ENCODE peak calls at places on chromosomes 13 and 19, in four cellular contexts. G is heart left ventricle, Z is adrenal gland, Q is suprapubic skin. X is an unnamed sample.

GRCh38 chr13:96782186-96782585 is 212.1 kb downstream of the OXGR1 start:
- DNase-seq in G (no peak), Q (no peak), Z (no peak), X (no peak)

GRCh38 chr19:23787106-23787505 is 28.4 kb upstream of the ZNF681 start:
- DNase-seq in G (no peak), Q (no peak), Z (peak), X (no peak)

GRCh38 chr13:81771948-81772347 is 1431.0 kb upstream of the SPRY2 start:
- DNase-seq in Z (no peak), G (no peak), Q (no peak), X (no peak)

GRCh38 chr19:33039815-33040214 is 24.9 kb downstream of the RHPN2 start:
- DNase-seq in G (no peak), Z (no peak), Q (no peak), X (no peak)

GRCh38 chr13:112710855-112711527 is 21.2 kb downstream of the ATP11A start:
- DNase-seq in Q (peak), Z (no peak), G (no peak), X (no peak)

GRCh38 chr13:21218351-21219043 is 42.0 kb downstream of the MRPL57 start:
- DNase-seq in Q (no peak), Z (no peak), G (no peak), X (no peak)

GRCh38 chr19:11481777-11482383 is 1.0 kb upstream of the ELAVL3 start:
- DNase-seq in Z (peak), G (peak), Q (peak), X (peak)

GRCh38 chr19:7784856-7785255 is 21.8 kb downstream of the CLEC4M start:
- DNase-seq in Z (no peak), Q (no peak), G (no peak), X (no peak)

GRCh38 chr19:48872884-48873475 is 759 bp downstream of the PPP1R15A start:
- DNase-seq in Z (peak), Q (peak), G (peak), X (peak)

GRCh38 chr13:46535822-46536221 is 17.1 kb upstream of the LRCH1 start:
- DNase-seq in G (no peak), Q (no peak), Z (no peak), X (no peak)

GRCh38 chr19:38433268-38433733 is at the start of gene RYR1:
- DNase-seq in G (peak), Z (no peak), Q (no peak), X (peak)

GRCh38 chr13:91368676-91369425 is 21.4 kb downstream of the MIR17HG start:
- DNase-seq in Q (no peak), Z (no peak), G (no peak), X (no peak)

GRCh38 chr13:78659450-78660110 is 625 bp upstream of the OBI1 start:
- DNase-seq in G (no peak), Z (no peak), Q (no peak), X (no peak)

GRCh38 chr19:41706741-41707501 is 1.5 kb upstream of the CEACAM5 start:
- DNase-seq in Z (peak), G (no peak), Q (no peak), X (peak)

GRCh38 chr13:32384702-32385101 is 43.2 kb downstream of the N4BP2L1 start:
- DNase-seq in Z (no peak), G (no peak), Q (no peak), X (no peak)

GRCh38 chr19:48310227-48310626 is 15.1 kb upstream of the EMP3 start:
- DNase-seq in G (peak), Q (no peak), Z (peak), X (no peak)

GRCh38 chr19:16204005-16204294 is 6.2 kb downstream of the AP1M1 start:
- DNase-seq in G (no peak), Q (no peak), Z (no peak), X (no peak)

GRCh38 chr19:28614634-28615545 is 598.1 kb downstream of the UQCRFS1 start:
- DNase-seq in Q (no peak), G (no peak), Z (no peak), X (no peak)

GRCh38 chr13:109910131-109910530 is 123.7 kb upstream of the IRS2 start:
- DNase-seq in G (no peak), Z (no peak), Q (no peak), X (no peak)

GRCh38 chr13:21060063-21060826 is 1.1 kb downstream of the LATS2 start:
- DNase-seq in Z (no peak), Q (peak), G (peak), X (peak)

GRCh38 chr13:62336507-62336906 is 920.9 kb upstream of the PCDH20 start:
- DNase-seq in Q (no peak), G (no peak), Z (no peak), X (no peak)

GRCh38 chr19:3135961-3136683 is at the start of gene GNA15:
- DNase-seq in Z (no peak), Q (peak), G (no peak), X (no peak)

GRCh38 chr13:20579193-20579592 is 12.2 kb downstream of the IFT88 start:
- DNase-seq in G (no peak), Q (no peak), Z (no peak), X (no peak)

GRCh38 chr13:111546921-111547675 is 226.7 kb downstream of the TEX29 start:
- DNase-seq in Z (no peak), Q (no peak), G (no peak), X (peak)

GRCh38 chr19:13865243-13865577 is 11.7 kb upstream of the NANOS3 start:
- DNase-seq in G (no peak), Q (no peak), Z (no peak), X (no peak)
- H3K4me3 ChIP-seq in G (peak), Q (peak), Z (no peak), X (peak)

DNA sequence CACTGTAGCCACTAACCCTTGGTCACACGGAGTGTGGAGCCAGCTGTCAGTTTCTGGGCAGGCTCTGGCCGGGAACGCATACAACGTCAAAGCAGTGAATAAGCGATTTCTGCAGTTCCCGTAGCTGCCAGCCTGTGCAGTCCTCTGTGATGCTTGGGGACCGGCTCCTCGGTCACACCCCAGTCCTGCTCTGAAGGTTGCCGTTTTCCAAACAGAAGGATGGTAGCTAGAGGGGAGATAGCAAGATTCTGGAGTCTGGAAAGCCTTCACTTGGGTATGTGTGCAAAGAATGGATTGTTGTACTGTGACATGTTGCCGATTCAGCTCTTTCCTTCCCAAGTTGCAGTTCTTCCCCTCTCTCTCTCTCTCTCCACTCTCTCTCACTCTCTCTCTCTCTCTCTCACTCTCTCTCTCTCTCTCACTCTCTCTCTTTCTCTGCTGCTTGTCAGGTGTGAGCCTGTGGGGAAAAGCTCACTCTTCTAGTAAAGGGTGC is 38.7 kb upstream of the C1QTNF9 start:
- DNase-seq in G (peak), Z (peak), Q (no peak), X (peak)
- TF ChIP-seq POLR2A in G (no peak), Z (peak), Q (no peak), X (no peak)

GRCh38 chr13:23865898-23866297 is 23.3 kb downstream of the MIPEP start:
- DNase-seq in Z (no peak), Q (no peak), G (no peak), X (no peak)
- H3K4me3 ChIP-seq in Z (no peak), Q (no peak), G (no peak), X (no peak)

GRCh38 chr19:584240-585001 is 5.3 kb upstream of the HCN2 start:
- DNase-seq in Q (peak), G (no peak), Z (peak), X (no peak)
- TF ChIP-seq POLR2A in Q (no peak), G (peak), Z (no peak), X (no peak)

GRCh38 chr13:25371158-25371557 is 616 bp upstream of the ATP8A2 start:
- DNase-seq in G (no peak), Z (no peak), Q (no peak), X (no peak)

GRCh38 chr13:25371608-25372274 is at the start of gene ATP8A2:
- DNase-seq in G (no peak), Q (no peak), Z (no peak), X (no peak)

GRCh38 chr13:25375727-25376358 is 4.1 kb downstream of the ATP8A2 start:
- DNase-seq in Z (peak), G (peak), Q (no peak), X (peak)

GRCh38 chr13:25377244-25377962 is 5.6 kb downstream of the ATP8A2 start:
- DNase-seq in Z (no peak), G (no peak), Q (no peak), X (no peak)

GRCh38 chr13:25372275-25373081 is 704 bp downstream of the ATP8A2 start:
- DNase-seq in G (no peak), Z (no peak), Q (no peak), X (no peak)
- H3K4me3 ChIP-seq in G (no peak), Z (no peak), Q (peak), X (no peak)

X was measured in lower leg skin.